ENCODE peak calls at places on chromosomes 13 and 19, in nine cellular contexts. One of them, this sample, is unnamed.

GRCh38 chr19:14477417-14478112 is 2.4 kb upstream of the PTGER1 start:
- DNase-seq in heart right ventricle: peak; percentile 44
- DNase-seq in fibroblast of pulmonary artery: no peak
- DNase-seq in neural progenitor cell: no peak
- DNase-seq in AG04450: no peak
- DNase-seq in cardiac septum: no peak
- DNase-seq in Right ventricle myocardium inferior: no peak
- DNase-seq in T follicular helper cell: no peak
- DNase-seq in nephron progenitor cell: no peak
- DNase-seq in this sample: no peak

GRCh38 chr19:3509566-3509989 is 3.5 kb downstream of the FZR1 start:
- DNase-seq in heart right ventricle: no peak
- DNase-seq in fibroblast of pulmonary artery: peak; percentile 45
- DNase-seq in neural progenitor cell: no peak
- DNase-seq in AG04450: no peak
- DNase-seq in cardiac septum: no peak
- DNase-seq in Right ventricle myocardium inferior: no peak
- DNase-seq in T follicular helper cell: no peak
- DNase-seq in nephron progenitor cell: no peak
- DNase-seq in this sample: no peak

GRCh38 chr13:23557733-23558132 is 12.5 kb upstream of the TNFRSF19 start:
- DNase-seq in heart right ventricle: no peak
- DNase-seq in fibroblast of pulmonary artery: no peak
- DNase-seq in neural progenitor cell: no peak
- DNase-seq in AG04450: no peak
- DNase-seq in cardiac septum: no peak
- DNase-seq in Right ventricle myocardium inferior: no peak
- DNase-seq in T follicular helper cell: no peak
- DNase-seq in nephron progenitor cell: no peak
- DNase-seq in this sample: no peak

GRCh38 chr19:30788105-30788765 is 416.1 kb downstream of the ZNF536 start:
- DNase-seq in heart right ventricle: no peak
- DNase-seq in fibroblast of pulmonary artery: no peak
- DNase-seq in neural progenitor cell: peak; percentile 0
- DNase-seq in AG04450: no peak
- DNase-seq in cardiac septum: no peak
- DNase-seq in Right ventricle myocardium inferior: no peak
- DNase-seq in T follicular helper cell: no peak
- DNase-seq in nephron progenitor cell: no peak
- DNase-seq in this sample: no peak

GRCh38 chr13:44853641-44854040 is 135.6 kb downstream of the NUFIP1 start:
- DNase-seq in heart right ventricle: no peak
- DNase-seq in fibroblast of pulmonary artery: no peak
- DNase-seq in neural progenitor cell: no peak
- DNase-seq in AG04450: no peak
- DNase-seq in cardiac septum: no peak
- DNase-seq in Right ventricle myocardium inferior: no peak
- DNase-seq in T follicular helper cell: no peak
- DNase-seq in nephron progenitor cell: no peak
- DNase-seq in this sample: no peak

GRCh38 chr13:41652735-41653361 is 195.5 kb downstream of the RGCC start:
- DNase-seq in heart right ventricle: no peak
- DNase-seq in fibroblast of pulmonary artery: peak; percentile 87
- DNase-seq in neural progenitor cell: peak; percentile 33
- DNase-seq in AG04450: peak; percentile 42
- DNase-seq in cardiac septum: no peak
- DNase-seq in Right ventricle myocardium inferior: no peak
- DNase-seq in T follicular helper cell: peak; percentile 17
- DNase-seq in nephron progenitor cell: peak; percentile 15
- DNase-seq in this sample: no peak

GRCh38 chr13:45119469-45119989 is 781 bp upstream of the GTF2F2 start:
- DNase-seq in heart right ventricle: no peak
- DNase-seq in fibroblast of pulmonary artery: peak; percentile 60
- DNase-seq in neural progenitor cell: peak; percentile 18
- DNase-seq in AG04450: peak; percentile 33
- DNase-seq in cardiac septum: no peak
- DNase-seq in Right ventricle myocardium inferior: no peak
- DNase-seq in T follicular helper cell: peak; percentile 68
- DNase-seq in nephron progenitor cell: no peak
- DNase-seq in this sample: no peak

GRCh38 chr19:52942371-52943133 is 19.3 kb upstream of the ZNF888 start:
- DNase-seq in heart right ventricle: peak; percentile 94
- DNase-seq in fibroblast of pulmonary artery: peak; percentile 75
- DNase-seq in neural progenitor cell: peak; percentile 87
- DNase-seq in AG04450: peak; percentile 43
- DNase-seq in cardiac septum: peak; percentile 96
- DNase-seq in Right ventricle myocardium inferior: peak; percentile 96
- DNase-seq in T follicular helper cell: peak; percentile 94
- DNase-seq in nephron progenitor cell: peak; percentile 96
- DNase-seq in this sample: peak; percentile 97

GRCh38 chr19:50658438-50659317 is 9.4 kb downstream of the C19orf81 start:
- DNase-seq in heart right ventricle: peak; percentile 68
- DNase-seq in fibroblast of pulmonary artery: peak; percentile 84
- DNase-seq in neural progenitor cell: peak; percentile 94
- DNase-seq in AG04450: no peak
- DNase-seq in cardiac septum: no peak
- DNase-seq in Right ventricle myocardium inferior: peak; percentile 76
- DNase-seq in T follicular helper cell: peak; percentile 13
- DNase-seq in nephron progenitor cell: peak; percentile 96
- DNase-seq in this sample: no peak

GRCh38 chr13:66859078-66859477 is 371.1 kb downstream of the PCDH9 start:
- DNase-seq in heart right ventricle: no peak
- DNase-seq in fibroblast of pulmonary artery: peak; percentile 3
- DNase-seq in neural progenitor cell: no peak
- DNase-seq in AG04450: no peak
- DNase-seq in cardiac septum: no peak
- DNase-seq in Right ventricle myocardium inferior: no peak
- DNase-seq in T follicular helper cell: no peak
- DNase-seq in nephron progenitor cell: no peak
- DNase-seq in this sample: no peak

GRCh38 chr19:1009043-1009975 is 9.1 kb downstream of the GRIN3B start:
- DNase-seq in heart right ventricle: no peak
- DNase-seq in fibroblast of pulmonary artery: peak; percentile 76
- DNase-seq in neural progenitor cell: no peak
- DNase-seq in AG04450: peak; percentile 79
- DNase-seq in cardiac septum: no peak
- DNase-seq in Right ventricle myocardium inferior: no peak
- DNase-seq in T follicular helper cell: no peak
- DNase-seq in nephron progenitor cell: no peak
- DNase-seq in this sample: peak; percentile 90

GRCh38 chr19:19096641-19097627 is 33.1 kb downstream of the SLC25A42 start:
- DNase-seq in heart right ventricle: no peak
- DNase-seq in fibroblast of pulmonary artery: no peak
- DNase-seq in neural progenitor cell: no peak
- DNase-seq in AG04450: no peak
- DNase-seq in cardiac septum: no peak
- DNase-seq in Right ventricle myocardium inferior: peak; percentile 47
- DNase-seq in T follicular helper cell: no peak
- DNase-seq in nephron progenitor cell: no peak
- DNase-seq in this sample: no peak

GRCh38 chr19:53909471-53910169 is 542 bp downstream of the CACNG7 start:
- DNase-seq in heart right ventricle: no peak
- DNase-seq in fibroblast of pulmonary artery: no peak
- DNase-seq in neural progenitor cell: peak; percentile 32
- DNase-seq in AG04450: no peak
- DNase-seq in cardiac septum: no peak
- DNase-seq in Right ventricle myocardium inferior: no peak
- DNase-seq in T follicular helper cell: no peak
- DNase-seq in nephron progenitor cell: no peak
- DNase-seq in this sample: no peak

GRCh38 chr13:62290542-62290941 is 874.9 kb upstream of the PCDH20 start:
- DNase-seq in heart right ventricle: no peak
- DNase-seq in fibroblast of pulmonary artery: no peak
- DNase-seq in neural progenitor cell: no peak
- DNase-seq in AG04450: no peak
- DNase-seq in cardiac septum: no peak
- DNase-seq in Right ventricle myocardium inferior: no peak
- DNase-seq in T follicular helper cell: no peak
- DNase-seq in nephron progenitor cell: no peak
- DNase-seq in this sample: no peak

GRCh38 chr19:35194022-35194984 is 34.2 kb downstream of the FAM187B start:
- DNase-seq in heart right ventricle: no peak
- DNase-seq in fibroblast of pulmonary artery: no peak
- DNase-seq in neural progenitor cell: no peak
- DNase-seq in AG04450: no peak
- DNase-seq in cardiac septum: no peak
- DNase-seq in Right ventricle myocardium inferior: no peak
- DNase-seq in T follicular helper cell: no peak
- DNase-seq in nephron progenitor cell: no peak
- DNase-seq in this sample: no peak

GRCh38 chr19:38736413-38737280 is 7.6 kb downstream of the CAPN12 start:
- DNase-seq in heart right ventricle: peak; percentile 39
- DNase-seq in fibroblast of pulmonary artery: no peak
- DNase-seq in neural progenitor cell: peak; percentile 84
- DNase-seq in AG04450: no peak
- DNase-seq in cardiac septum: peak; percentile 73
- DNase-seq in Right ventricle myocardium inferior: peak; percentile 66
- DNase-seq in T follicular helper cell: peak; percentile 65
- DNase-seq in nephron progenitor cell: peak; percentile 70
- DNase-seq in this sample: no peak

This sample was measured in mesenteric fat pad.